ENCODE peak calls at places on chromosome 16, in ten cellular contexts. I is sigmoid colon, P is ovary, M is stomach, V is HepG2, A is tibial nerve, D is A549, F is H1, S is upper lobe of left lung, L is GM12878. W is an unnamed sample.
A peak's percentile ranks its signal among the peaks of the same experiment; 100 is the strongest.

GRCh38 chr16:88309174-88309904 is 73.4 kb upstream of the ZNF469 start:
- DNase-seq in I (no peak), P (no peak), M (no peak), V (no peak), A (no peak), D (no peak), F (no peak), S (no peak), L (no peak), W (no peak)

GRCh38 chr16:83015871-83016270 is 389.1 kb downstream of the CDH13 start:
- DNase-seq in I (no peak), P (no peak), M (no peak), V (no peak), A (no peak), D (no peak), F (no peak), S (no peak), L (no peak), W (no peak)

GRCh38 chr16:64823676-64824075 is 298.2 kb downstream of the CDH11 start:
- DNase-seq in I (no peak), P (no peak), M (no peak), V (no peak), A (no peak), D (no peak), F (no peak), S (no peak), L (no peak), W (no peak)

GRCh38 chr16:61042736-61043135 is 993.5 kb downstream of the CDH8 start:
- DNase-seq in I (no peak), P (no peak), M (no peak), V (no peak), A (no peak), D (no peak), F (no peak), S (no peak), L (no peak), W (no peak)

GRCh38 chr16:88772871-88773811 is 11.9 kb downstream of the PIEZO1 start:
- DNase-seq in I (peak; percentile 96), P (peak; percentile 80), M (no peak), V (no peak), A (no peak), D (no peak), F (no peak), S (peak; percentile 88), L (no peak), W (peak; percentile 66)

GRCh38 chr16:18983565-18984424 is at the start of gene TMC7:
- DNase-seq in I (peak; percentile 74), P (peak; percentile 45), M (peak; percentile 83), V (peak; percentile 91), A (peak; percentile 32), D (peak; percentile 92), F (peak; percentile 93), S (peak; percentile 95), L (no peak), W (peak; percentile 90)

GRCh38 chr16:85514601-85515318 is 98.4 kb upstream of the GSE1 start:
- DNase-seq in I (peak; percentile 89), P (peak; percentile 79), M (peak; percentile 77), V (peak; percentile 99), A (peak; percentile 48), D (peak; percentile 92), F (no peak), S (no peak), L (no peak), W (peak; percentile 56)

GRCh38 chr16:87610026-87610425 is 7.7 kb downstream of the JPH3 start:
- DNase-seq in I (no peak), P (no peak), M (no peak), V (no peak), A (no peak), D (no peak), F (no peak), S (no peak), L (no peak), W (no peak)

GRCh38 chr16:86946396-86946795 is 368.0 kb downstream of the FOXL1 start:
- DNase-seq in I (no peak), P (no peak), M (no peak), V (peak; percentile 9), A (no peak), D (peak; percentile 11), F (no peak), S (no peak), L (no peak), W (no peak)

GRCh38 chr16:2122429-2122828 is 13.3 kb downstream of the PKD1 start:
- DNase-seq in I (no peak), P (no peak), M (no peak), V (no peak), A (no peak), D (no peak), F (no peak), S (peak; percentile 70), L (no peak), W (no peak)

GRCh38 chr16:22352726-22353125 is 21.7 kb downstream of the CDR2 start:
- DNase-seq in I (no peak), P (no peak), M (no peak), V (no peak), A (no peak), D (no peak), F (no peak), S (no peak), L (no peak), W (no peak)

GRCh38 chr16:22353933-22354541 is 20.4 kb downstream of the CDR2 start:
- DNase-seq in I (no peak), P (no peak), M (no peak), V (peak; percentile 78), A (no peak), D (peak; percentile 36), F (no peak), S (no peak), L (no peak), W (no peak)

GRCh38 chr16:22355487-22355908 is 18.9 kb downstream of the CDR2 start:
- DNase-seq in I (no peak), P (no peak), M (no peak), V (no peak), A (no peak), D (no peak), F (no peak), S (no peak), L (peak; percentile 56), W (no peak)

GRCh38 chr16:22352119-22352518 is 22.3 kb downstream of the CDR2 start:
- DNase-seq in I (no peak), P (no peak), M (no peak), V (no peak), A (no peak), D (no peak), F (no peak), S (no peak), L (no peak), W (no peak)

GRCh38 chr16:22353188-22353919 is 21.1 kb downstream of the CDR2 start:
- DNase-seq in I (no peak), P (no peak), M (no peak), V (peak; percentile 66), A (no peak), D (peak; percentile 54), F (no peak), S (no peak), L (peak; percentile 63), W (peak; percentile 32)
- H3K4me1 ChIP-seq in I (peaks cover 27% of the 10 kb centered on the region), P (peaks cover 6% of the 10 kb centered on the region), M (peaks cover 4% of the 10 kb centered on the region), V (peaks cover 41% of the 10 kb centered on the region), A (peaks cover 19% of the 10 kb centered on the region), D (peaks cover 45% of the 10 kb centered on the region), F (peaks cover 10% of the 10 kb centered on the region), S (peaks cover 20% of the 10 kb centered on the region), L (peaks cover 40% of the 10 kb centered on the region), W (peaks cover 16% of the 10 kb centered on the region)

GRCh38 chr16:69364088-69364487 is 12.5 kb upstream of the TMED6 start:
- DNase-seq in I (no peak), P (no peak), M (no peak), V (no peak), A (no peak), D (no peak), F (no peak), S (no peak), L (no peak), W (no peak)

GRCh38 chr16:69363281-69363717 is 11.7 kb upstream of the TMED6 start:
- DNase-seq in I (no peak), P (no peak), M (no peak), V (peak; percentile 34), A (no peak), D (no peak), F (no peak), S (no peak), L (no peak), W (no peak)

GRCh38 chr16:69366431-69366830 is 14.8 kb upstream of the TMED6 start:
- DNase-seq in I (no peak), P (no peak), M (no peak), V (no peak), A (no peak), D (no peak), F (no peak), S (no peak), L (no peak), W (no peak)

GRCh38 chr16:69367980-69368379 is 16.4 kb upstream of the TMED6 start:
- DNase-seq in I (no peak), P (no peak), M (no peak), V (no peak), A (no peak), D (no peak), F (no peak), S (no peak), L (no peak), W (no peak)

DNA sequence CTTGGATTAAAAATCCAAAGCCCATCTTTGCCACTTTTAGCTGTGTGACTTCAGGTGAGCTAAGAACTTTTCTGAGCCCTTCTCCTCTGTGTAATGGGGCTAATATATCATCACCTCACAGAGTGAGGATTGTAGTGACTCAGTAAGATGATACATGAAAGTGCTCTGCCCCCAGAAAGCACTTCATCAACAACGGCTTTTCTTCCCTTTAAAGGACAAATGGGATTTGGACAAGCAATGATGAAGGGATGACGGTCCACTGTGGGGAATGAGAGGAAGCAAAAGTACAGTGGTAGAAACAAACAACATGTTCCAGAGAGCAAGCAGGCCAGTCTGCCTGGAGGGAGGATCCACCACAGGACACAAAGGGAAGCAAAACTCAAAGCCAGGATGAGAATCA is 14.3 kb upstream of the TMED6 start:
- DNase-seq in I (no peak), P (no peak), M (no peak), V (no peak), A (no peak), D (no peak), F (no peak), S (no peak), L (no peak), W (no peak)
- TF ChIP-seq EP300 in I (no peak), P (no peak), M (no peak), V (no peak), A (no peak), D (no peak), F (no peak), S (no peak), L (no peak), W (no peak)

GRCh38 chr16:75658175-75658574 is 10.6 kb downstream of the TERF2IP start:
- DNase-seq in I (no peak), P (no peak), M (no peak), V (no peak), A (no peak), D (no peak), F (no peak), S (no peak), L (no peak), W (no peak)
- TF ChIP-seq POLR2A in I (no peak), P (no peak), M (no peak), V (no peak), A (no peak), D (no peak), F (no peak), S (no peak), L (peak; percentile 63), W (no peak)

DNA sequence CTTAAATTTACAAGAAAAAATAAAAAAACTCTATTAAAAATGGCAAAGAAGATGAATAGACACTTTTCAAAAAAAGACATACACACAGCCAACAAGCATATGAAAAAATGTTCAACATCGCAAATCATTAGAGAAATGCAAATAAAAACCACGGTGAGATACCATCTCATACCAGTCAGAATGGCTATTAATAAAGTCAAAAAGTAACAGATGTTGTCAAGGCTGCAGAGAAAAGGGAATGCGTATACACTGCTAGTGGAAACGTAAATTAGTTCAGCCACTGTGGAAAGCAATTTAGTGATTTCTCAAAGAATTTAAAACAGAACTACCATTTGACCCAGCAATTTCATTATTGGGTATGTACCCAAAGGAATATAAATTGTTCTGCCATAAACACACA is 31.4 kb downstream of the CAPNS2 start:
- DNase-seq in I (no peak), P (no peak), M (no peak), V (no peak), A (no peak), D (no peak), F (no peak), S (no peak), L (no peak), W (no peak)
- H3K4me1 ChIP-seq in I (no peaks in the 10 kb centered on the region), P (no peaks in the 10 kb centered on the region), M (no peaks in the 10 kb centered on the region), V (no peaks in the 10 kb centered on the region), A (no peaks in the 10 kb centered on the region), D (no peaks in the 10 kb centered on the region), F (no peaks in the 10 kb centered on the region), S (no peaks in the 10 kb centered on the region), L (no peaks in the 10 kb centered on the region), W (no peaks in the 10 kb centered on the region)

W was measured in transverse colon.